ENCODE peak calls at places on chromosomes 5 and 9, in five cellular contexts. One of them, this sample, is unnamed.

GRCh38 chr5:13763719-13764118 is 180.8 kb downstream of the DNAH5 start:
- DNase-seq in GM12891: no peak
- DNase-seq in transverse colon: no peak
- DNase-seq in HCT116: no peak
- DNase-seq in breast epithelium: no peak
- DNase-seq in this sample: no peak

GRCh38 chr9:82865524-82865923 is 197.4 kb downstream of the RASEF start:
- DNase-seq in GM12891: no peak
- DNase-seq in transverse colon: no peak
- DNase-seq in HCT116: no peak
- DNase-seq in breast epithelium: no peak
- DNase-seq in this sample: no peak

GRCh38 chr9:120413121-120414048 is 166.6 kb downstream of the CDK5RAP2 start:
- DNase-seq in GM12891: no peak
- DNase-seq in transverse colon: no peak
- DNase-seq in HCT116: no peak
- DNase-seq in breast epithelium: no peak
- DNase-seq in this sample: peak; percentile 64

GRCh38 chr5:136729901-136730355 is 364.6 kb upstream of the TRPC7 start:
- DNase-seq in GM12891: no peak
- DNase-seq in transverse colon: no peak
- DNase-seq in HCT116: peak; percentile 34
- DNase-seq in breast epithelium: no peak
- DNase-seq in this sample: no peak

GRCh38 chr5:130715541-130715940 is 449.5 kb downstream of the HINT1 start:
- DNase-seq in GM12891: no peak
- DNase-seq in transverse colon: no peak
- DNase-seq in HCT116: no peak
- DNase-seq in breast epithelium: no peak
- DNase-seq in this sample: no peak

GRCh38 chr5:180070726-180071417 is 687 bp downstream of the RNF130 start:
- DNase-seq in GM12891: no peak
- DNase-seq in transverse colon: peak; percentile 33
- DNase-seq in HCT116: no peak
- DNase-seq in breast epithelium: no peak
- DNase-seq in this sample: peak; percentile 37

GRCh38 chr5:179380211-179381035 is 35.2 kb upstream of the ADAMTS2 start:
- DNase-seq in GM12891: no peak
- DNase-seq in transverse colon: no peak
- DNase-seq in HCT116: no peak
- DNase-seq in breast epithelium: no peak
- DNase-seq in this sample: no peak

GRCh38 chr9:34139477-34140146 is 13.1 kb upstream of the DCAF12 start:
- DNase-seq in GM12891: no peak
- DNase-seq in transverse colon: peak; percentile 16
- DNase-seq in HCT116: peak; percentile 41
- DNase-seq in breast epithelium: no peak
- DNase-seq in this sample: no peak

GRCh38 chr9:72442212-72442607 is 77.2 kb upstream of the ZFAND5 start:
- DNase-seq in GM12891: no peak
- DNase-seq in transverse colon: no peak
- DNase-seq in HCT116: peak; percentile 50
- DNase-seq in breast epithelium: no peak
- DNase-seq in this sample: peak; percentile 19

GRCh38 chr5:141992349-141992963 is 20.4 kb downstream of the GNPDA1 start:
- DNase-seq in GM12891: no peak
- DNase-seq in transverse colon: peak; percentile 79
- DNase-seq in HCT116: no peak
- DNase-seq in breast epithelium: peak; percentile 77
- DNase-seq in this sample: peak; percentile 76

GRCh38 chr9:124453586-124454191 is 3.4 kb downstream of the ADGRD2 start:
- DNase-seq in GM12891: no peak
- DNase-seq in transverse colon: peak; percentile 65
- DNase-seq in HCT116: peak; percentile 21
- DNase-seq in breast epithelium: no peak
- DNase-seq in this sample: no peak

GRCh38 chr9:114674798-114675554 is 7.0 kb downstream of the TEX48 start:
- DNase-seq in GM12891: no peak
- DNase-seq in transverse colon: no peak
- DNase-seq in HCT116: no peak
- DNase-seq in breast epithelium: no peak
- DNase-seq in this sample: no peak

GRCh38 chr9:136364369-136364748 is 815 bp upstream of the DNLZ start:
- DNase-seq in GM12891: no peak
- DNase-seq in transverse colon: no peak
- DNase-seq in HCT116: no peak
- DNase-seq in breast epithelium: no peak
- DNase-seq in this sample: no peak

GRCh38 chr5:80346055-80346454 is 26.3 kb downstream of the SPZ1 start:
- DNase-seq in GM12891: peak; percentile 28
- DNase-seq in transverse colon: peak; percentile 30
- DNase-seq in HCT116: peak; percentile 48
- DNase-seq in breast epithelium: no peak
- DNase-seq in this sample: no peak

GRCh38 chr9:35114113-35114847 is 1.4 kb downstream of the ATOSB start:
- DNase-seq in GM12891: no peak
- DNase-seq in transverse colon: peak; percentile 88
- DNase-seq in HCT116: peak; percentile 51
- DNase-seq in breast epithelium: no peak
- DNase-seq in this sample: peak; percentile 71

GRCh38 chr5:121171834-121172233 is 679.8 kb upstream of the FTMT start:
- DNase-seq in GM12891: no peak
- DNase-seq in transverse colon: no peak
- DNase-seq in HCT116: no peak
- DNase-seq in breast epithelium: no peak
- DNase-seq in this sample: no peak

GRCh38 chr9:134536931-134537330 is 104.7 kb upstream of the COL5A1 start:
- DNase-seq in GM12891: no peak
- DNase-seq in transverse colon: no peak
- DNase-seq in HCT116: no peak
- DNase-seq in breast epithelium: no peak
- DNase-seq in this sample: no peak

GRCh38 chr5:65816729-65817128 is 94.7 kb downstream of the NLN start:
- DNase-seq in GM12891: no peak
- DNase-seq in transverse colon: no peak
- DNase-seq in HCT116: no peak
- DNase-seq in breast epithelium: no peak
- DNase-seq in this sample: no peak

GRCh38 chr9:100700689-100701318 is 122.9 kb downstream of the CAVIN4 start:
- DNase-seq in GM12891: no peak
- DNase-seq in transverse colon: no peak
- DNase-seq in HCT116: peak; percentile 32
- DNase-seq in breast epithelium: no peak
- DNase-seq in this sample: no peak

GRCh38 chr9:113476511-113476916 is 13.0 kb downstream of the RGS3 start:
- DNase-seq in GM12891: no peak
- DNase-seq in transverse colon: no peak
- DNase-seq in HCT116: no peak
- DNase-seq in breast epithelium: no peak
- DNase-seq in this sample: no peak

GRCh38 chr5:138850854-138851253 is 24.3 kb downstream of the LRRTM2 start:
- DNase-seq in GM12891: no peak
- DNase-seq in transverse colon: no peak
- DNase-seq in HCT116: no peak
- DNase-seq in breast epithelium: no peak
- DNase-seq in this sample: no peak

DNA sequence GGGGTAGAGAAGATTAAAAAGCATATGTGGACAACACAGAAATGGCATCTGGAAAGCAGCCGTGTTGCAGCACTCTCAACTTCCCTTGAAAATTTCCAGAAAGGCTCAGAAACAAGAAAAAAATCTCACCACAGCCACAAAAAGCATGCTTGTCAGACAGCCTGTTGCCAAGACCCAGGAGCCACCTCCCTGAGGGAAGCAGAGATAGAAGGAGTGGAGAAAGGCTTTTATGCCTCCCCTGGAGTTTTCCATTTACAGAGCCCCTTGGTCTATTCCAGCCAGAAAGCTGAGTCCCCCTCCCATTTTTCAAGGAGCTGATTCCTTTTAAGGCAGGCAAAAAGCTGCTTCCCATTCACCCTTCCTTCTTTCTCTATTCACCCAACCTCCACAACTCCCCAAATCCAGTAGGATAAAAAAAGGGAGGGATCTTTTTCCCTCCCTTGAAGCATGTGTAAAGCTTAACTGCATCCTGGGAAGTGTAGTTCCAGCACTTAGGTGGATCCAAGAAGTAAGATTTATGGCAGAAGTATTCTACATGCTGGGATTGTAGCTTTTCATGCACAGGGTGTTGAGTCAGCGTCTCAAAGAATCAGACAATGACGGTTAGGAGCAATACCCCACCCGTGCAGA is 37.1 kb upstream of the PALM2AKAP2 start:
- DNase-seq in GM12891: no peak
- DNase-seq in transverse colon: no peak
- DNase-seq in HCT116: no peak
- DNase-seq in breast epithelium: no peak
- DNase-seq in this sample: no peak
- TF ChIP-seq POLR2AphosphoS5 in GM12891: no peak
- TF ChIP-seq POLR2AphosphoS5 in transverse colon: no peak
- TF ChIP-seq POLR2AphosphoS5 in HCT116: no peak
- TF ChIP-seq POLR2AphosphoS5 in breast epithelium: no peak
- TF ChIP-seq POLR2AphosphoS5 in this sample: no peak

DNA sequence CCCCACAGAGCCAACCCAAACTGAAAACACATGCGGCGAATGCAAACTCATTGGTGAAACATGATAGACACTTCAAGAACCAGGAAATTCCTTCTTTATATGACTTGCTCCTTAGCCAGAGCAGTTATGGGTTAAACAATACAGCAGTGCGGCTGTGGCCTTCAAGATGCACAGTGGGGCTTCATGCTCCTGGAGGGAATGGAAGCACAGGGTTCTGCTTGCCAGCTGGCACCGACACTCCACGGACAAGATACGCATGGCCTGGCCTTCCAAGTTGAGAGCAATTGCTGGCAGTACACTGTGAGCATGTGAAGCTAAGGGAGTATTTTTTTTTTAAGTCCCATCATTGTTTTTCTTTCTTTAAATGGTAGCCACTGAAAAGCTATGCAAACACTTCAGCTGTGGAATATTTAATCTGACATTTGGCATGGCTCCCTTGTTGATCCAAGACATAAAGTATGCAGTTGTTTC is 451.6 kb upstream of the CD180 start:
- DNase-seq in GM12891: no peak
- DNase-seq in transverse colon: peak; percentile 63
- DNase-seq in HCT116: no peak
- DNase-seq in breast epithelium: peak; percentile 58
- DNase-seq in this sample: peak; percentile 92
- TF ChIP-seq POLR2AphosphoS5 in GM12891: no peak
- TF ChIP-seq POLR2AphosphoS5 in transverse colon: peak; percentile 49
- TF ChIP-seq POLR2AphosphoS5 in HCT116: no peak
- TF ChIP-seq POLR2AphosphoS5 in breast epithelium: peak; percentile 81
- TF ChIP-seq POLR2AphosphoS5 in this sample: peak; percentile 90

GRCh38 chr5:151225071-151225470 is 1.2 kb upstream of the CCDC69 start:
- DNase-seq in GM12891: no peak
- DNase-seq in transverse colon: no peak
- DNase-seq in HCT116: no peak
- DNase-seq in breast epithelium: no peak
- DNase-seq in this sample: no peak

GRCh38 chr5:151222769-151223446 is 984 bp downstream of the CCDC69 start:
- DNase-seq in GM12891: peak; percentile 53
- DNase-seq in transverse colon: peak; percentile 69
- DNase-seq in HCT116: no peak
- DNase-seq in breast epithelium: no peak
- DNase-seq in this sample: peak; percentile 9

GRCh38 chr5:151222054-151222768 is 1.7 kb downstream of the CCDC69 start:
- DNase-seq in GM12891: no peak
- DNase-seq in transverse colon: no peak
- DNase-seq in HCT116: no peak
- DNase-seq in breast epithelium: no peak
- DNase-seq in this sample: no peak

GRCh38 chr5:151224372-151224771 is 480 bp upstream of the CCDC69 start:
- DNase-seq in GM12891: no peak
- DNase-seq in transverse colon: no peak
- DNase-seq in HCT116: no peak
- DNase-seq in breast epithelium: no peak
- DNase-seq in this sample: no peak

DNA sequence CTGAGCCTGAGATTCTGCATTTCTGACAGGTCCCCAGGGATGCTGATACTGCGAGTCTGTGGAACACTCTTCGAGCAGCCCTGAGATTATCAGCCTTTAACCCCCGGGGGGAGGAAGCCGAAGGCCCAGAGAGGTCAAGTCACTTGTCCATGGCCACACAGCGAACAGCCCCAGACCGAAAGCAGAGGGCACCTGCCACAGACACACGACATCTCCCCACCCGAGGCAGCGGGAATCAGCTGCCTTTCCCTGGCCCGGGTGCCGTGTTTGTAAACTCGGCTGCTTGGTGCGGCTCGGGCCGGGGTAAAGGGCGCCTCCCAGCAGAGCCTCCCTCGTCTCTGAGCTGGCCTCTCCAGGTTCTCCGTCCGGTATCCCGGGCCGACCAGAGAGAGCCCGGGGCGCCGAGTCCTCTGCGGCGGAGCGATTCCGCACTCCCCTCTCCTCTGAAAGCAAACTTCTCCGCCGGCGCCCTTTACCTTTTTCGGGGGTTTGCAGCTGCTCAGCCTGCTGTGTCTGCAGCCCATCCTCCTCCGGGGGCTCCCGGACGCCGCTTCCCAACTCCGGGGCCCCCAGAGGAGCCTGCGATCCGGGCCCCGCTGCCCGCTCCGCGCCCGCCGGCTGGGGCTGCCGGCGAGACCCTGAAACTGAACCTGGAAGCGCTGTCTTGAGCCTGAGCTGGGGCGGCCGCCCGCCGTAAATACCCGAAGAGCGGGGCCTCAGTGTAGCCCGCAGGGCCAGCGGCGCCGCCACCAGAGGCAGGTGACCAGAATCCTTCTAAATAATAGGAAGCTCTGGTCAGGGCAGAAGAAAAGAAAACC is at the start of gene CCDC69:
- DNase-seq in GM12891: peak; percentile 75
- DNase-seq in transverse colon: peak; percentile 81
- DNase-seq in HCT116: peak; percentile 53
- DNase-seq in breast epithelium: peak; percentile 66
- DNase-seq in this sample: peak; percentile 72
- TF ChIP-seq POLR2AphosphoS5 in GM12891: peak; percentile 31
- TF ChIP-seq POLR2AphosphoS5 in transverse colon: peak; percentile 85
- TF ChIP-seq POLR2AphosphoS5 in HCT116: peak; percentile 64
- TF ChIP-seq POLR2AphosphoS5 in breast epithelium: no peak
- TF ChIP-seq POLR2AphosphoS5 in this sample: peak; percentile 74

DNA sequence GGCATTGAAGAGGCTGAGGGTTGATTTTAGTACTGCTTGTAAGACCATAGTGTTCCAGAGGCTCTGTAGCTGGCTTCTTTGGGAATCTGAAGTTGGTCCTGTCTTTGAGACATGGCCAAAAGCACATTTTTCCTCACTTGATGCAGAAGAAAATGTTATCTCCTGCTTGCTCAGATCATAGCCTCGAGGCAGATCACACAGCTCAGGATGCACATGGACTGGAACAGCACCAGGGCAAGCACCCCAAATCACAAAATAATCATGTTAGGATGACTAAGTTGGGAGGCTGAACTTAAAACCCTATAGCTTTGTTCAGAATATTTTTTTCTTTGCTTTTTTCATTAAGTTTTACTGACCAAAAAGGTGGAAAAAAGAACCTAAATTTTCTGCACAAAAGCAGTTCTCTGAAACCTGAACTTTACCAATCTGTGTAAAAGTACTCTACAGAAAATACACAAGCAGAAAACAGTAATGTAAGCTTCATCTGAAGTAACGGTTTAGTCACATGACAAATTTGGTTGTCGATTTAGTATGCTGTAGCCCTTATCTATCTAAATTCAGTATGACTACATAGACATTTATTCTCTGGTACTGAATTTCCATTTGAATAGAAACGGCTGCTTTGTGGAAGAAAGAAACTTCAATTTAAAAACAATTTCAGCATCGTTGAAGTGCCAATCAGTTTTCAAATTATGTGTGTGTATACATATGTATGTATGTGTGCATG is 3.4 kb downstream of the KLHL9 start:
- DNase-seq in GM12891: no peak
- DNase-seq in transverse colon: no peak
- DNase-seq in HCT116: no peak
- DNase-seq in breast epithelium: no peak
- DNase-seq in this sample: no peak
- TF ChIP-seq POLR2AphosphoS5 in GM12891: no peak
- TF ChIP-seq POLR2AphosphoS5 in transverse colon: no peak
- TF ChIP-seq POLR2AphosphoS5 in HCT116: no peak
- TF ChIP-seq POLR2AphosphoS5 in breast epithelium: no peak
- TF ChIP-seq POLR2AphosphoS5 in this sample: no peak